ENCODE peak calls at places on chromosomes 7 and 10, in ten cellular contexts. One of them, this sample, is unnamed.
A peak's percentile ranks its signal among the peaks of the same experiment; 100 is the strongest.

GRCh38 chr7:84237533-84238173 is 43.1 kb upstream of the SEMA3A start:
- DNase-seq in Peyer's patch: no peak
- DNase-seq in stimulated activated naive CD4-positive, alpha-beta T cell: no peak
- DNase-seq in H54: peak; percentile 13
- DNase-seq in BJ: peak; percentile 70
- DNase-seq in activated CD4-positive, alpha-beta T cell treated with anti-CD3 and anti-CD28 coated beads, Interleukin-2, amount 50 U/mL, for 1 hour: no peak
- DNase-seq in choroid plexus epithelial cell: peak; percentile 84
- DNase-seq in GM12865: peak; percentile 43
- DNase-seq in effector memory CD4-positive, alpha-beta T cell: no peak
- DNase-seq in activated gamma-delta T cell: no peak
- DNase-seq in this sample: peak; percentile 79

GRCh38 chr7:115654384-115655181 is 376.0 kb downstream of the TFEC start:
- DNase-seq in Peyer's patch: no peak
- DNase-seq in GM12865: no peak
- DNase-seq in stimulated activated naive CD4-positive, alpha-beta T cell: no peak
- DNase-seq in activated CD4-positive, alpha-beta T cell treated with anti-CD3 and anti-CD28 coated beads, Interleukin-2, amount 50 U/mL, for 1 hour: no peak
- DNase-seq in BJ: no peak
- DNase-seq in choroid plexus epithelial cell: no peak
- DNase-seq in activated gamma-delta T cell: no peak
- DNase-seq in effector memory CD4-positive, alpha-beta T cell: no peak
- DNase-seq in H54: no peak
- DNase-seq in this sample: no peak

GRCh38 chr10:6052247-6053221 is 9.6 kb downstream of the IL2RA start:
- DNase-seq in BJ: no peak
- DNase-seq in choroid plexus epithelial cell: no peak
- DNase-seq in effector memory CD4-positive, alpha-beta T cell: peak; percentile 75
- DNase-seq in activated CD4-positive, alpha-beta T cell treated with anti-CD3 and anti-CD28 coated beads, Interleukin-2, amount 50 U/mL, for 1 hour: peak; percentile 73
- DNase-seq in activated gamma-delta T cell: peak; percentile 20
- DNase-seq in GM12865: peak; percentile 76
- DNase-seq in Peyer's patch: no peak
- DNase-seq in stimulated activated naive CD4-positive, alpha-beta T cell: peak; percentile 22
- DNase-seq in H54: no peak
- DNase-seq in this sample: no peak

GRCh38 chr7:90492250-90492649 is 22.8 kb downstream of the PTTG1IP2 start:
- DNase-seq in H54: no peak
- DNase-seq in BJ: no peak
- DNase-seq in activated CD4-positive, alpha-beta T cell treated with anti-CD3 and anti-CD28 coated beads, Interleukin-2, amount 50 U/mL, for 1 hour: no peak
- DNase-seq in GM12865: no peak
- DNase-seq in activated gamma-delta T cell: no peak
- DNase-seq in effector memory CD4-positive, alpha-beta T cell: no peak
- DNase-seq in stimulated activated naive CD4-positive, alpha-beta T cell: no peak
- DNase-seq in Peyer's patch: no peak
- DNase-seq in choroid plexus epithelial cell: no peak
- DNase-seq in this sample: no peak

GRCh38 chr10:37701781-37702493 is 155.5 kb downstream of the ZNF248 start:
- DNase-seq in effector memory CD4-positive, alpha-beta T cell: no peak
- DNase-seq in activated CD4-positive, alpha-beta T cell treated with anti-CD3 and anti-CD28 coated beads, Interleukin-2, amount 50 U/mL, for 1 hour: no peak
- DNase-seq in Peyer's patch: peak; percentile 33
- DNase-seq in stimulated activated naive CD4-positive, alpha-beta T cell: no peak
- DNase-seq in H54: no peak
- DNase-seq in GM12865: no peak
- DNase-seq in activated gamma-delta T cell: no peak
- DNase-seq in BJ: no peak
- DNase-seq in choroid plexus epithelial cell: no peak
- DNase-seq in this sample: no peak

GRCh38 chr7:112538859-112539258 is 58.1 kb downstream of the LSMEM1 start:
- DNase-seq in H54: no peak
- DNase-seq in activated CD4-positive, alpha-beta T cell treated with anti-CD3 and anti-CD28 coated beads, Interleukin-2, amount 50 U/mL, for 1 hour: no peak
- DNase-seq in activated gamma-delta T cell: no peak
- DNase-seq in Peyer's patch: no peak
- DNase-seq in BJ: no peak
- DNase-seq in stimulated activated naive CD4-positive, alpha-beta T cell: no peak
- DNase-seq in effector memory CD4-positive, alpha-beta T cell: no peak
- DNase-seq in GM12865: no peak
- DNase-seq in choroid plexus epithelial cell: no peak
- DNase-seq in this sample: no peak

GRCh38 chr10:119283818-119284217 is 76.4 kb downstream of the GRK5 start:
- DNase-seq in GM12865: peak; percentile 69
- DNase-seq in activated CD4-positive, alpha-beta T cell treated with anti-CD3 and anti-CD28 coated beads, Interleukin-2, amount 50 U/mL, for 1 hour: peak; percentile 27
- DNase-seq in BJ: no peak
- DNase-seq in choroid plexus epithelial cell: no peak
- DNase-seq in effector memory CD4-positive, alpha-beta T cell: peak; percentile 31
- DNase-seq in activated gamma-delta T cell: no peak
- DNase-seq in H54: no peak
- DNase-seq in stimulated activated naive CD4-positive, alpha-beta T cell: peak; percentile 18
- DNase-seq in Peyer's patch: no peak
- DNase-seq in this sample: no peak

GRCh38 chr7:144834516-144835165 is 1.2 kb downstream of the TPK1 start:
- DNase-seq in activated CD4-positive, alpha-beta T cell treated with anti-CD3 and anti-CD28 coated beads, Interleukin-2, amount 50 U/mL, for 1 hour: peak; percentile 17
- DNase-seq in stimulated activated naive CD4-positive, alpha-beta T cell: peak; percentile 64
- DNase-seq in BJ: no peak
- DNase-seq in GM12865: peak; percentile 77
- DNase-seq in Peyer's patch: no peak
- DNase-seq in effector memory CD4-positive, alpha-beta T cell: peak; percentile 24
- DNase-seq in choroid plexus epithelial cell: peak; percentile 65
- DNase-seq in H54: peak; percentile 15
- DNase-seq in activated gamma-delta T cell: no peak
- DNase-seq in this sample: no peak

GRCh38 chr7:98357751-98358161 is 43.1 kb downstream of the BAIAP2L1 start:
- DNase-seq in BJ: no peak
- DNase-seq in GM12865: no peak
- DNase-seq in H54: no peak
- DNase-seq in activated gamma-delta T cell: no peak
- DNase-seq in activated CD4-positive, alpha-beta T cell treated with anti-CD3 and anti-CD28 coated beads, Interleukin-2, amount 50 U/mL, for 1 hour: no peak
- DNase-seq in effector memory CD4-positive, alpha-beta T cell: no peak
- DNase-seq in Peyer's patch: no peak
- DNase-seq in choroid plexus epithelial cell: peak; percentile 52
- DNase-seq in stimulated activated naive CD4-positive, alpha-beta T cell: no peak
- DNase-seq in this sample: no peak

GRCh38 chr10:92087750-92088395 is 164.3 kb downstream of the BTAF1 start:
- DNase-seq in effector memory CD4-positive, alpha-beta T cell: peak; percentile 18
- DNase-seq in stimulated activated naive CD4-positive, alpha-beta T cell: peak; percentile 55
- DNase-seq in choroid plexus epithelial cell: peak; percentile 92
- DNase-seq in H54: peak; percentile 70
- DNase-seq in activated gamma-delta T cell: no peak
- DNase-seq in activated CD4-positive, alpha-beta T cell treated with anti-CD3 and anti-CD28 coated beads, Interleukin-2, amount 50 U/mL, for 1 hour: peak; percentile 37
- DNase-seq in GM12865: peak; percentile 91
- DNase-seq in BJ: no peak
- DNase-seq in Peyer's patch: no peak
- DNase-seq in this sample: peak; percentile 49

GRCh38 chr10:132360766-132361447 is 28.9 kb downstream of the LRRC27 start:
- DNase-seq in stimulated activated naive CD4-positive, alpha-beta T cell: no peak
- DNase-seq in activated gamma-delta T cell: no peak
- DNase-seq in effector memory CD4-positive, alpha-beta T cell: no peak
- DNase-seq in BJ: no peak
- DNase-seq in GM12865: no peak
- DNase-seq in H54: peak; percentile 39
- DNase-seq in activated CD4-positive, alpha-beta T cell treated with anti-CD3 and anti-CD28 coated beads, Interleukin-2, amount 50 U/mL, for 1 hour: peak; percentile 29
- DNase-seq in Peyer's patch: peak; percentile 54
- DNase-seq in choroid plexus epithelial cell: no peak
- DNase-seq in this sample: no peak

GRCh38 chr7:2670720-2671391 is 17.1 kb upstream of the AMZ1 start:
- DNase-seq in GM12865: peak; percentile 80
- DNase-seq in activated CD4-positive, alpha-beta T cell treated with anti-CD3 and anti-CD28 coated beads, Interleukin-2, amount 50 U/mL, for 1 hour: peak; percentile 69
- DNase-seq in effector memory CD4-positive, alpha-beta T cell: peak; percentile 31
- DNase-seq in Peyer's patch: peak; percentile 77
- DNase-seq in stimulated activated naive CD4-positive, alpha-beta T cell: peak; percentile 58
- DNase-seq in choroid plexus epithelial cell: peak; percentile 63
- DNase-seq in activated gamma-delta T cell: peak; percentile 39
- DNase-seq in H54: peak; percentile 97
- DNase-seq in BJ: no peak
- DNase-seq in this sample: no peak

GRCh38 chr7:27110163-27110976 is 7.9 kb upstream of the HOXA2 start:
- DNase-seq in Peyer's patch: peak; percentile 82
- DNase-seq in GM12865: no peak
- DNase-seq in activated CD4-positive, alpha-beta T cell treated with anti-CD3 and anti-CD28 coated beads, Interleukin-2, amount 50 U/mL, for 1 hour: no peak
- DNase-seq in activated gamma-delta T cell: no peak
- DNase-seq in stimulated activated naive CD4-positive, alpha-beta T cell: no peak
- DNase-seq in choroid plexus epithelial cell: no peak
- DNase-seq in effector memory CD4-positive, alpha-beta T cell: no peak
- DNase-seq in H54: peak; percentile 91
- DNase-seq in BJ: peak; percentile 56
- DNase-seq in this sample: no peak

GRCh38 chr10:117616179-117616578 is 73.6 kb downstream of the EMX2 start:
- DNase-seq in activated gamma-delta T cell: no peak
- DNase-seq in stimulated activated naive CD4-positive, alpha-beta T cell: no peak
- DNase-seq in effector memory CD4-positive, alpha-beta T cell: no peak
- DNase-seq in BJ: no peak
- DNase-seq in choroid plexus epithelial cell: no peak
- DNase-seq in H54: no peak
- DNase-seq in activated CD4-positive, alpha-beta T cell treated with anti-CD3 and anti-CD28 coated beads, Interleukin-2, amount 50 U/mL, for 1 hour: no peak
- DNase-seq in Peyer's patch: no peak
- DNase-seq in GM12865: peak; percentile 54
- DNase-seq in this sample: no peak

GRCh38 chr7:148255333-148255732 is 335.2 kb upstream of the C7orf33 start:
- DNase-seq in Peyer's patch: no peak
- DNase-seq in H54: no peak
- DNase-seq in effector memory CD4-positive, alpha-beta T cell: no peak
- DNase-seq in activated CD4-positive, alpha-beta T cell treated with anti-CD3 and anti-CD28 coated beads, Interleukin-2, amount 50 U/mL, for 1 hour: no peak
- DNase-seq in GM12865: no peak
- DNase-seq in stimulated activated naive CD4-positive, alpha-beta T cell: no peak
- DNase-seq in BJ: no peak
- DNase-seq in activated gamma-delta T cell: no peak
- DNase-seq in choroid plexus epithelial cell: no peak
- DNase-seq in this sample: no peak

GRCh38 chr7:112157072-112157471 is 49.1 kb downstream of the DOCK4 start:
- DNase-seq in BJ: no peak
- DNase-seq in Peyer's patch: no peak
- DNase-seq in choroid plexus epithelial cell: peak; percentile 88
- DNase-seq in GM12865: no peak
- DNase-seq in activated CD4-positive, alpha-beta T cell treated with anti-CD3 and anti-CD28 coated beads, Interleukin-2, amount 50 U/mL, for 1 hour: no peak
- DNase-seq in H54: peak; percentile 5
- DNase-seq in effector memory CD4-positive, alpha-beta T cell: no peak
- DNase-seq in activated gamma-delta T cell: no peak
- DNase-seq in stimulated activated naive CD4-positive, alpha-beta T cell: no peak
- DNase-seq in this sample: peak; percentile 54

GRCh38 chr7:144027974-144028373 is 20.8 kb upstream of the OR2A5 start:
- DNase-seq in H54: no peak
- DNase-seq in activated CD4-positive, alpha-beta T cell treated with anti-CD3 and anti-CD28 coated beads, Interleukin-2, amount 50 U/mL, for 1 hour: no peak
- DNase-seq in stimulated activated naive CD4-positive, alpha-beta T cell: no peak
- DNase-seq in Peyer's patch: no peak
- DNase-seq in activated gamma-delta T cell: no peak
- DNase-seq in choroid plexus epithelial cell: peak; percentile 65
- DNase-seq in effector memory CD4-positive, alpha-beta T cell: no peak
- DNase-seq in GM12865: no peak
- DNase-seq in BJ: no peak
- DNase-seq in this sample: no peak

GRCh38 chr10:125531470-125531869 is 151.5 kb downstream of the TEX36 start:
- DNase-seq in activated gamma-delta T cell: no peak
- DNase-seq in H54: no peak
- DNase-seq in effector memory CD4-positive, alpha-beta T cell: no peak
- DNase-seq in Peyer's patch: no peak
- DNase-seq in activated CD4-positive, alpha-beta T cell treated with anti-CD3 and anti-CD28 coated beads, Interleukin-2, amount 50 U/mL, for 1 hour: no peak
- DNase-seq in choroid plexus epithelial cell: no peak
- DNase-seq in stimulated activated naive CD4-positive, alpha-beta T cell: no peak
- DNase-seq in GM12865: no peak
- DNase-seq in BJ: no peak
- DNase-seq in this sample: no peak

This sample was measured in AG09309.